ENCODE peak calls at places on chromosome 1, in five cellular contexts. One of them, this sample, is unnamed.

GRCh38 chr1:201648911-201649775 is 110.2 kb downstream of the NAV1 start:
- DNase-seq in NCI-H345: peak
- DNase-seq in mucosa of gallbladder: no peak
- DNase-seq in WTC11: peak
- DNase-seq in B cell: no peak
- DNase-seq in this sample: no peak

GRCh38 chr1:181142096-181143043 is 53.9 kb downstream of the IER5 start:
- DNase-seq in NCI-H345: peak
- DNase-seq in mucosa of gallbladder: peak
- DNase-seq in WTC11: peak
- DNase-seq in B cell: peak
- DNase-seq in this sample: peak

GRCh38 chr1:226061793-226062557 is 541 bp upstream of the H3-3A start:
- DNase-seq in NCI-H345: peak
- DNase-seq in mucosa of gallbladder: peak
- DNase-seq in WTC11: peak
- DNase-seq in B cell: peak
- DNase-seq in this sample: peak

GRCh38 chr1:180482425-180483275 is 19.7 kb downstream of the ACBD6 start:
- DNase-seq in NCI-H345: peak
- DNase-seq in mucosa of gallbladder: peak
- DNase-seq in WTC11: no peak
- DNase-seq in B cell: no peak
- DNase-seq in this sample: no peak

GRCh38 chr1:41640141-41640751 is 155.8 kb upstream of the EDN2 start:
- DNase-seq in NCI-H345: no peak
- DNase-seq in mucosa of gallbladder: no peak
- DNase-seq in WTC11: no peak
- DNase-seq in B cell: peak
- DNase-seq in this sample: no peak

GRCh38 chr1:10253755-10254154 is 43.4 kb downstream of the KIF1B start:
- DNase-seq in NCI-H345: no peak
- DNase-seq in mucosa of gallbladder: peak
- DNase-seq in WTC11: no peak
- DNase-seq in B cell: no peak
- DNase-seq in this sample: no peak

GRCh38 chr1:220527279-220528048 is 472 bp upstream of the MARK1 start:
- DNase-seq in NCI-H345: peak
- DNase-seq in mucosa of gallbladder: peak
- DNase-seq in WTC11: no peak
- DNase-seq in B cell: no peak
- DNase-seq in this sample: no peak

GRCh38 chr1:34199927-34200326 is 23.2 kb downstream of the C1orf94 start:
- DNase-seq in NCI-H345: no peak
- DNase-seq in mucosa of gallbladder: peak
- DNase-seq in WTC11: no peak
- DNase-seq in B cell: no peak
- DNase-seq in this sample: no peak

GRCh38 chr1:162627662-162628296 is 4.5 kb upstream of the DDR2 start:
- DNase-seq in NCI-H345: peak
- DNase-seq in mucosa of gallbladder: no peak
- DNase-seq in WTC11: no peak
- DNase-seq in B cell: no peak
- DNase-seq in this sample: no peak

GRCh38 chr1:205920159-205920558 is 23.1 kb downstream of the SLC26A9 start:
- DNase-seq in NCI-H345: peak
- DNase-seq in mucosa of gallbladder: no peak
- DNase-seq in WTC11: no peak
- DNase-seq in B cell: no peak
- DNase-seq in this sample: no peak

GRCh38 chr1:204410764-204411450 is 710 bp downstream of the PPP1R15B start:
- DNase-seq in NCI-H345: peak
- DNase-seq in mucosa of gallbladder: peak
- DNase-seq in WTC11: peak
- DNase-seq in B cell: no peak
- DNase-seq in this sample: peak

GRCh38 chr1:30533141-30533540 is 190.2 kb downstream of the MATN1 start:
- DNase-seq in NCI-H345: no peak
- DNase-seq in mucosa of gallbladder: no peak
- DNase-seq in WTC11: no peak
- DNase-seq in B cell: no peak
- DNase-seq in this sample: no peak

GRCh38 chr1:101908980-101909379 is 87.7 kb downstream of the OLFM3 start:
- DNase-seq in NCI-H345: no peak
- DNase-seq in mucosa of gallbladder: no peak
- DNase-seq in WTC11: no peak
- DNase-seq in B cell: no peak
- DNase-seq in this sample: no peak

GRCh38 chr1:7592120-7592798 is 178.8 kb upstream of the VAMP3 start:
- DNase-seq in NCI-H345: no peak
- DNase-seq in mucosa of gallbladder: no peak
- DNase-seq in WTC11: no peak
- DNase-seq in B cell: no peak
- DNase-seq in this sample: no peak

GRCh38 chr1:196779093-196779492 is 4.5 kb downstream of the CFHR3 start:
- DNase-seq in NCI-H345: no peak
- DNase-seq in mucosa of gallbladder: no peak
- DNase-seq in WTC11: no peak
- DNase-seq in B cell: no peak
- DNase-seq in this sample: no peak

GRCh38 chr1:36124404-36125128 is 456 bp downstream of the COL8A2 start:
- DNase-seq in NCI-H345: no peak
- DNase-seq in mucosa of gallbladder: no peak
- DNase-seq in WTC11: peak
- DNase-seq in B cell: no peak
- DNase-seq in this sample: no peak

GRCh38 chr1:16009030-16009460 is 5.0 kb downstream of the SRARP start:
- DNase-seq in NCI-H345: peak
- DNase-seq in mucosa of gallbladder: peak
- DNase-seq in WTC11: peak
- DNase-seq in B cell: peak
- DNase-seq in this sample: peak

GRCh38 chr1:81517987-81518386 is 282.7 kb upstream of the ADGRL2 start:
- DNase-seq in NCI-H345: no peak
- DNase-seq in mucosa of gallbladder: no peak
- DNase-seq in WTC11: no peak
- DNase-seq in B cell: no peak
- DNase-seq in this sample: no peak

GRCh38 chr1:225871374-225872074 is 10.7 kb downstream of the TMEM63A start:
- DNase-seq in NCI-H345: peak
- DNase-seq in mucosa of gallbladder: no peak
- DNase-seq in WTC11: no peak
- DNase-seq in B cell: no peak
- DNase-seq in this sample: no peak